ENCODE peak calls at places on chromosomes 6 and 20, in four cellular contexts. D, E, W and B are unnamed samples.

GRCh38 chr20:53837126-53837826 is 233.1 kb downstream of the BCAS1 start:
- DNase-seq in D (no peak), E (no peak), W (no peak), B (no peak)

GRCh38 chr6:141309295-141309694 is 823.4 kb upstream of the GJE1 start:
- DNase-seq in D (peak), E (no peak), W (no peak), B (no peak)

GRCh38 chr6:74798302-74798701 is 407.6 kb downstream of the COL12A1 start:
- DNase-seq in D (no peak), E (no peak), W (no peak), B (no peak)

GRCh38 chr6:23003671-23004598 is 434.6 kb downstream of the HDGFL1 start:
- DNase-seq in D (peak), E (no peak), W (no peak), B (peak)

GRCh38 chr20:32052090-32052791 is at the start of gene HCK:
- DNase-seq in D (no peak), E (peak), W (no peak), B (no peak)

GRCh38 chr20:48142258-48142657 is 357.0 kb upstream of the SULF2 start:
- DNase-seq in D (no peak), E (no peak), W (no peak), B (no peak)

GRCh38 chr6:104940881-104941693 is 15.8 kb upstream of the LIN28B start:
- DNase-seq in D (peak), E (no peak), W (no peak), B (no peak)

GRCh38 chr6:70059047-70059719 is 192.8 kb downstream of the COL19A1 start:
- DNase-seq in D (no peak), E (no peak), W (no peak), B (no peak)

GRCh38 chr20:24579475-24579874 is 110.0 kb downstream of the SYNDIG1 start:
- DNase-seq in D (no peak), E (no peak), W (no peak), B (no peak)

GRCh38 chr6:159988983-159989454 is 20.1 kb downstream of the IGF2R start:
- DNase-seq in D (no peak), E (no peak), W (no peak), B (peak)

GRCh38 chr20:10504893-10505292 is 69.8 kb downstream of the SLX4IP start:
- DNase-seq in D (peak), E (no peak), W (no peak), B (no peak)

GRCh38 chr20:10502098-10502526 is 67.0 kb downstream of the SLX4IP start:
- DNase-seq in D (no peak), E (no peak), W (no peak), B (no peak)

GRCh38 chr20:10498196-10498595 is 63.1 kb downstream of the SLX4IP start:
- DNase-seq in D (no peak), E (no peak), W (no peak), B (no peak)

GRCh38 chr20:10497283-10497682 is 62.2 kb downstream of the SLX4IP start:
- DNase-seq in D (no peak), E (no peak), W (no peak), B (no peak)

DNA sequence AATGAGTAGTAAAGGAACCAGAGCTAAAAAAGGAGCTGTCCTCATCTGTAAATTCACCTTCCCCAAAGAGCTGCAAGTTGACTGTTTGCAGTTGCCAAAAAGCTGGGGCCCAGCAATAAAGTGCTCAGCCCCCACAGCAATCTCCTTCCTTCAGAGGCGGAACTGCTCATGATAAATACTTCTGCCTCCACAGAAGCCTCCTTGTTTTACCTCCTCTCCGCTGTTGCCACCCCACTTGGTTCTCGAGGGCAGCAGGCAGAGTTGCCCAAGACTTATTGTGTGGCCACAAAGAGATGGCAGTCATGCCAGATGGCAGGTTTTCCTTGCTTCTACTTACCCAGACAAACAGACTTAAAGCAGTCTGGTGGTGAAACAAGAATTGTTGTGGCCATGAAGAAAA is 66.3 kb downstream of the SLX4IP start:
- DNase-seq in D (no peak), E (peak), W (peak), B (no peak)
- H3K4me3 ChIP-seq in D (no peak), E (no peak), W (peak), B (peak)

GRCh38 chr20:1423625-1424106 is 30.8 kb upstream of the FKBP1A start:
- DNase-seq in D (peak), E (peak), W (no peak), B (peak)
- TF ChIP-seq CTCF in D (peak), E (no peak), W (no peak), B (peak)

GRCh38 chr20:57530327-57530981 is 5.5 kb upstream of the CTCFL start:
- DNase-seq in D (no peak), E (no peak), W (no peak), B (no peak)

GRCh38 chr20:57529160-57529585 is 4.2 kb upstream of the CTCFL start:
- DNase-seq in D (no peak), E (no peak), W (no peak), B (no peak)

GRCh38 chr20:57527728-57528127 is 2.8 kb upstream of the CTCFL start:
- DNase-seq in D (no peak), E (no peak), W (no peak), B (no peak)

GRCh38 chr20:57528148-57528547 is 3.2 kb upstream of the CTCFL start:
- DNase-seq in D (no peak), E (no peak), W (no peak), B (no peak)

GRCh38 chr20:57529810-57530209 is 4.9 kb upstream of the CTCFL start:
- DNase-seq in D (no peak), E (no peak), W (no peak), B (no peak)
- H3K27ac ChIP-seq in D (no peak), E (no peak), W (no peak), B (no peak)

GRCh38 chr6:21986703-21987102 is 310.1 kb downstream of the PRL start:
- DNase-seq in D (no peak), E (no peak), W (no peak), B (no peak)
- H3K4me3 ChIP-seq in D (no peak), E (no peak), W (no peak), B (no peak)

GRCh38 chr6:135904666-135905065 is 53.2 kb downstream of the PDE7B start:
- DNase-seq in D (no peak), E (no peak), W (no peak), B (no peak)

GRCh38 chr6:135902756-135903331 is 51.3 kb downstream of the PDE7B start:
- DNase-seq in D (peak), E (no peak), W (no peak), B (no peak)

GRCh38 chr6:135901776-135902524 is 50.4 kb downstream of the PDE7B start:
- DNase-seq in D (peak), E (no peak), W (no peak), B (peak)

GRCh38 chr6:135906542-135906941 is 55.0 kb downstream of the PDE7B start:
- DNase-seq in D (peak), E (no peak), W (no peak), B (no peak)

DNA sequence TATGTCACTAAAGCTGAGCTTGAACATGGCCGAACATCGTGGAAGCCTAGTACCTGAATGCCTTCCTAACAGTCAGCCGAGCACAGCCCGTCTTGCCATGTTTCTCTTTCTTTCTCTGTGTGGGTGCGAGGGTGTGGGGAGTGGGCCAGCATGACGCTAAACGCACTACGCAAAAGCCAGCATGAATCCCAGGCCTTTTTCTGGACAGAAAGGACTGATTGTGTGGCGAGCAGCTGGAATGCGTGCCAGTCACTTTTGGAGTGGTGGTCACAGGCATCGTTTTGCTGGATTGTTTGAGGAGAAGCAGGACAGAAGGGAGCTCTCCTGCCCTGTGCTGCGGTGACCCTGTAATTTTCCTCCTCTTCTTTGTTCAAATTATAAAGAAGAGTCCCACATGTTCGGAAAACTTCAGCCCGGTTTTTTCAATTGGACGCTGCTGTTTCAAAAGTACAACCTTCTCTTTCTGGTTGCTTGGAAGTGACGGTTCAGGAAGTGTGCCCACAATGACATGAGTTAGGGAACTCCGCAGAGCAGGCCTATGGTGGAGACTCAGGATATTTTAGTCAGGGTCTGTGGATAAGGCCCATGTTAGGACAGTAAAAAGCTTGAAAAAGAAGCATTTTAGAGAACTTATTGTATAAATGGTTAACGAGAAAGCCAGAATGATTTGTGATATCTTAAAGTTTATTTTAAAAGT is 54.3 kb downstream of the PDE7B start:
- DNase-seq in D (no peak), E (no peak), W (no peak), B (no peak)
- TF ChIP-seq CTCF in D (no peak), E (no peak), W (no peak), B (no peak)

GRCh38 chr6:20589266-20589665 is 55.0 kb downstream of the CDKAL1 start:
- DNase-seq in D (peak), E (no peak), W (no peak), B (no peak)
- H3K27ac ChIP-seq in D (no peak), E (no peak), W (no peak), B (no peak)